ENCODE peak calls at places on chromosome 9, in nine cellular contexts. V, L, C, J, N, W, Z, F and P are unnamed samples.

GRCh38 chr9:86207193-86207592 is 52.3 kb downstream of the C9orf153 start:
- DNase-seq in V (no peak), L (no peak), C (no peak), J (no peak), N (no peak), W (no peak), Z (no peak), F (no peak), P (no peak)

GRCh38 chr9:125422853-125423252 is 161.2 kb downstream of the GAPVD1 start:
- DNase-seq in V (no peak), L (no peak), C (no peak), J (no peak), N (no peak), W (no peak), Z (no peak), F (no peak), P (no peak)

GRCh38 chr9:36345103-36345846 is 54.8 kb downstream of the RNF38 start:
- DNase-seq in V (no peak), L (no peak), C (peak; percentile 26), J (no peak), N (no peak), W (no peak), Z (peak; percentile 18), F (no peak), P (no peak)

GRCh38 chr9:89810434-89810833 is 205.6 kb downstream of the GADD45G start:
- DNase-seq in V (no peak), L (no peak), C (no peak), J (no peak), N (no peak), W (no peak), Z (no peak), F (no peak), P (no peak)

GRCh38 chr9:76490249-76490990 is 31.4 kb downstream of the GCNT1 start:
- DNase-seq in V (no peak), L (no peak), C (no peak), J (no peak), N (no peak), W (peak; percentile 65), Z (no peak), F (no peak), P (no peak)

GRCh38 chr9:31821583-31821982 is 562.9 kb upstream of the ACO1 start:
- DNase-seq in V (no peak), L (no peak), C (no peak), J (no peak), N (no peak), W (no peak), Z (no peak), F (no peak), P (no peak)

GRCh38 chr9:107734231-107735014 is 244.9 kb upstream of the KLF4 start:
- DNase-seq in V (no peak), L (peak; percentile 80), C (no peak), J (no peak), N (no peak), W (no peak), Z (no peak), F (no peak), P (no peak)

GRCh38 chr9:90033030-90033650 is 428.3 kb downstream of the GADD45G start:
- DNase-seq in V (no peak), L (no peak), C (no peak), J (no peak), N (no peak), W (peak; percentile 37), Z (no peak), F (no peak), P (no peak)

GRCh38 chr9:109652112-109652511 is 127.9 kb upstream of the PALM2AKAP2 start:
- DNase-seq in V (no peak), L (no peak), C (no peak), J (no peak), N (no peak), W (no peak), Z (no peak), F (no peak), P (no peak)

GRCh38 chr9:83220737-83221136 is 157.8 kb upstream of the RASEF start:
- DNase-seq in V (peak; percentile 40), L (no peak), C (no peak), J (no peak), N (no peak), W (no peak), Z (no peak), F (peak; percentile 67), P (peak; percentile 25)

GRCh38 chr9:124255222-124255621 is 2.5 kb upstream of the NEK6 start:
- DNase-seq in V (no peak), L (no peak), C (no peak), J (no peak), N (peak; percentile 9), W (no peak), Z (no peak), F (no peak), P (no peak)

GRCh38 chr9:124248992-124249391 is 8.8 kb upstream of the NEK6 start:
- DNase-seq in V (no peak), L (no peak), C (no peak), J (no peak), N (no peak), W (no peak), Z (no peak), F (no peak), P (no peak)

GRCh38 chr9:124251188-124251587 is 6.6 kb upstream of the NEK6 start:
- DNase-seq in V (no peak), L (no peak), C (no peak), J (no peak), N (no peak), W (no peak), Z (no peak), F (no peak), P (no peak)

GRCh38 chr9:124254261-124254682 is 3.5 kb upstream of the NEK6 start:
- DNase-seq in V (peak; percentile 76), L (no peak), C (no peak), J (no peak), N (peak; percentile 5), W (no peak), Z (no peak), F (no peak), P (peak; percentile 76)

GRCh38 chr9:124251605-124252366 is 6.0 kb upstream of the NEK6 start:
- DNase-seq in V (no peak), L (no peak), C (no peak), J (no peak), N (peak; percentile 26), W (peak; percentile 19), Z (no peak), F (no peak), P (no peak)
- TF ChIP-seq CTCF in V (no peak), L (peak; percentile 21), C (no peak), J (no peak), N (no peak), W (no peak), Z (no peak), F (no peak), P (no peak)

DNA sequence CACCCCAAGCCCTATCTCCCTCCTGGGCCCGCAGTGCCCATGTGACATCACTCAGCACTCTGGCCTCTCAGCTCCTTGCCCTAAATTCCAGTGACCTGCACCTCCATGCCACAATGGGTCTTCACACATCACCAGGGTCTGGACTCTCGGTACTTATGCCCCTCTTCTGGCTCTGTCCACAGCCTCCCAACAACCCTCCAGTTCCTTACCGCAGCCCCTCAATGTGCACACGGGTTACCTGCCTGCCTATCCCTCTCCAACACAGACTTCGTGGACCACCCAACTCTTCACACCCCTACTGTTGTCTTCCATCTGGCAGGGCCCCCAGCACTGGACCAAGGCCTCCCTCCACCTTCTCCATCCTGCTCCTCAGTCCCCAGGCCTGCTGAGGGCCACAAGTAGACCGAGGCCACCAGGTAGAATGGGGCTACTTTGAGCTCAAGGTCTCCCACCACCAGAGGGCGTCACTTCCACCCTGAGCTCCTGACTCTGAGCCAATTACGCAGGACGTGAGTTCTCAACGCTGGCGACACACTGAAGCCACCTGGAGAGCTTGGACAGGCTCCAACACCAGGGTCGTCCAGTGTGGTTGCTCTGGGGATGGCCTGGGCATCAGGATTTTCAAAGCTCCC is 172.1 kb downstream of the GABBR2 start:
- DNase-seq in V (peak; percentile 45), L (no peak), C (peak; percentile 26), J (no peak), N (no peak), W (peak; percentile 71), Z (peak; percentile 31), F (no peak), P (peak; percentile 59)
- TF ChIP-seq CTCF in V (peak; percentile 54), L (peak; percentile 13), C (peak; percentile 50), J (peak; percentile 32), N (no peak), W (peak; percentile 76), Z (peak; percentile 49), F (no peak), P (peak; percentile 58)

GRCh38 chr9:121328876-121329681 is 41.0 kb downstream of the STOM start:
- DNase-seq in V (no peak), L (no peak), C (no peak), J (no peak), N (no peak), W (no peak), Z (no peak), F (no peak), P (no peak)
- TF ChIP-seq CTCF in V (no peak), L (peak; percentile 3), C (no peak), J (no peak), N (no peak), W (no peak), Z (no peak), F (no peak), P (no peak)

GRCh38 chr9:34518896-34519295 is 3.9 kb downstream of the ENHO start:
- DNase-seq in V (no peak), L (no peak), C (no peak), J (no peak), N (no peak), W (no peak), Z (no peak), F (no peak), P (no peak)

GRCh38 chr9:34520096-34520495 is 2.7 kb downstream of the ENHO start:
- DNase-seq in V (no peak), L (no peak), C (no peak), J (no peak), N (no peak), W (no peak), Z (no peak), F (no peak), P (no peak)

GRCh38 chr9:34520505-34521385 is 2.0 kb downstream of the ENHO start:
- DNase-seq in V (no peak), L (no peak), C (no peak), J (no peak), N (no peak), W (peak; percentile 48), Z (no peak), F (no peak), P (no peak)

GRCh38 chr9:34518110-34518616 is 4.6 kb downstream of the ENHO start:
- DNase-seq in V (no peak), L (no peak), C (no peak), J (no peak), N (peak; percentile 15), W (no peak), Z (no peak), F (no peak), P (no peak)

DNA sequence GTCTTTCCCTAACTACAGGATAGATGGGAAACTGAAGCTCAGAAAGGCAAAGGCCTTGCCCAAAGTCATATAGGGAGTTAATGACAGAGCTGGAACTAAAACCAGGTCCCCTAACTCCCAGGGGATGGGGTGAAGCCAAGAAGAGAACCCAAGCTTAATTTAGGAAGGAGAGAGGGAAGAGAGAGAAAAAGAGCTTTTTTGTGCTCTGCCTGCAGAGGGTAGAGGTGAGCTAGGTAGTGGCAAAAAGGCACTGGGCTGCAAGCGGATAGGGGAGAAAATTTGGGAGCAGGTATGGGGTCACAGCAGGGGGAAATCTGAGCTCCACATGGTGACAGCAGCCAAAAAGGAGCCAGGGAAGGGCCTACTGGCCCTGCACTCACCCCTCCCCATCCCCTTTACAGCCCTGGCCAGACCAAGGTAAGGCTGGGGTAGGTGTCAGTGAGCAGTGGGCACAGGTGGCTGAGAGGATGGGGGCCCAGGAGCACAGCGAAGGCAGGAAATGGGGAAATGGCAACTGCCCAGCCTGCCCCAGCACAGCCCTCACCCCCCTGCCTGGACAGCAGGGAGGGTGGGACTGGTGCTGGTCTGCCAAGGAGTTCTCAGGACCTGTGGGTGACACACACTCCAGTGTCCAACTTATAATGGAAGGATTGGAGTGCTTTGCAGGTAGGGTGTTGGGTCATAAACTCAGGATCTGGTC is 3.3 kb downstream of the ENHO start:
- DNase-seq in V (no peak), L (no peak), C (no peak), J (no peak), N (no peak), W (no peak), Z (no peak), F (no peak), P (no peak)
- TF ChIP-seq CTCF in V (no peak), L (no peak), C (no peak), J (no peak), N (no peak), W (peak; percentile 37), Z (no peak), F (no peak), P (no peak)